ENCODE peak calls at places on chromosomes 3 and 15, in five cellular contexts. W is sigmoid colon, A is A549, K is stomach, D is adrenal gland. O is an unnamed sample.

GRCh38 chr15:59301527-59301926 is 71.1 kb downstream of the MYO1E start:
- DNase-seq in W (no peak), A (no peak), K (no peak), D (no peak), O (no peak)

GRCh38 chr3:41681479-41681878 is 280.4 kb downstream of the ULK4 start:
- DNase-seq in W (no peak), A (no peak), K (no peak), D (no peak), O (no peak)

GRCh38 chr3:38497026-38497425 is 886 bp downstream of the EXOG start:
- DNase-seq in W (no peak), A (no peak), K (no peak), D (no peak), O (no peak)

GRCh38 chr3:43913549-43913948 is 222.8 kb downstream of the ABHD5 start:
- DNase-seq in W (no peak), A (no peak), K (no peak), D (no peak), O (no peak)

GRCh38 chr15:62883938-62884479 is 158.5 kb upstream of the TPM1 start:
- DNase-seq in W (peak; percentile 78), A (no peak), K (no peak), D (no peak), O (no peak)

GRCh38 chr3:193771736-193772135 is 178.7 kb downstream of the OPA1 start:
- DNase-seq in W (no peak), A (no peak), K (no peak), D (no peak), O (no peak)

GRCh38 chr15:100115711-100116090 is 226.1 kb downstream of the ADAMTS17 start:
- DNase-seq in W (no peak), A (no peak), K (no peak), D (no peak), O (no peak)

GRCh38 chr3:46646700-46647099 is 34.4 kb downstream of the FAM240A start:
- DNase-seq in W (no peak), A (no peak), K (no peak), D (peak; percentile 40), O (no peak)

GRCh38 chr15:67240235-67241131 is 14.0 kb downstream of the AAGAB start:
- DNase-seq in W (no peak), A (peak; percentile 55), K (peak; percentile 43), D (no peak), O (peak; percentile 20)

GRCh38 chr3:190586631-190587000 is 72.7 kb downstream of the IL1RAP start:
- DNase-seq in W (no peak), A (peak; percentile 31), K (no peak), D (no peak), O (peak; percentile 61)

GRCh38 chr3:180478695-180479094 is 123.3 kb upstream of the TTC14 start:
- DNase-seq in W (no peak), A (no peak), K (no peak), D (no peak), O (no peak)

GRCh38 chr15:45393851-45394250 is 15.5 kb upstream of the GATM start:
- DNase-seq in W (no peak), A (no peak), K (no peak), D (no peak), O (no peak)

GRCh38 chr3:161275919-161276318 is 54.8 kb downstream of the NMD3 start:
- DNase-seq in W (no peak), A (no peak), K (no peak), D (no peak), O (no peak)

GRCh38 chr3:55555866-55556621 is 68.9 kb upstream of the WNT5A start:
- DNase-seq in W (no peak), A (no peak), K (no peak), D (no peak), O (no peak)

GRCh38 chr15:71066983-71067382 is 48.3 kb upstream of the THSD4 start:
- DNase-seq in W (no peak), A (no peak), K (no peak), D (no peak), O (no peak)

GRCh38 chr15:101651753-101652097 is 456 bp downstream of the TM2D3 start:
- DNase-seq in W (no peak), A (peak; percentile 68), K (no peak), D (no peak), O (no peak)

GRCh38 chr3:161914703-161915102 is 418.1 kb downstream of the OTOL1 start:
- DNase-seq in W (peak; percentile 69), A (no peak), K (no peak), D (peak; percentile 16), O (peak; percentile 16)

GRCh38 chr15:48435356-48435755 is 104.1 kb downstream of the DUT start:
- DNase-seq in W (no peak), A (no peak), K (no peak), D (no peak), O (no peak)

GRCh38 chr3:55427739-55428138 is 59.4 kb downstream of the WNT5A start:
- DNase-seq in W (no peak), A (no peak), K (no peak), D (no peak), O (no peak)

GRCh38 chr3:164479406-164479805 is 598.9 kb downstream of the SI start:
- DNase-seq in W (no peak), A (no peak), K (no peak), D (no peak), O (no peak)

DNA sequence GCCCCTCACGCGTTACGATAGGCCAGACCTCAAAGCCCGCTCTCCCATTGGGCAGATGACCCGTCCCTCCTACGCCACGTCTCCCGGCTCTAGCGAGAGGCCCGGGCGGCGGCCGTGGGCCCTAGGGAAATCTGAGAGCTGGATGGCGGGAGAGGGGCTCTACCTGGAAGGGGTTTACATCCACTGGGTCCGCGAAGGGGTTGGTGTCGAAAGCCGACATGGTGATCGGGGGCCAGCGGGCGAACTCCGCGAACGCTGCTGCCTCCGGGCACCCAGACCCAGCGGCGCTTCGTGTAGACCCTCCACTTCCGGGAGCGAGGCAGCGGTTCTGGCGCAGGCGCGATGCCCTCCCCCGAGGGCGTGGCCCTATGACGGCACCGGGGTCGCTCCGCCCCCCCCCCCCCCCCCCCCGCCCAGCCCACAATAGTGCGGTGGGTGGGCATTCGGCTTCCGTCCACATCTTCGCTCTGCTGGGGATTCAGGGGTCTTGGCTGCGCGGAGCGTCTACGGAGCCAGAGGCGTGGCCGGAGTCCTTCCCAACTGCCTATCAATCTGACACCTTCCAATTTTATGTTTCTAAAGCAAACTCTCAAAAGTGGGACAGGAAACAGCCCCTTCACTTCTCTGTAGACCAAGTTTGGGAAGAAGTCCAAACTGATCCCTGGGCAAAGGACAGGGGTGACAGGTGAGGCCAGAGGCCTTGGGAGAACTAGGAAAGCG is at the start of gene SCAMP2:
- DNase-seq in W (peak; percentile 98), A (peak; percentile 99), K (peak; percentile 94), D (peak; percentile 93), O (peak; percentile 94)
- TF ChIP-seq POLR2A in W (peak; percentile 82), A (peak; percentile 91), K (no peak), D (peak; percentile 76), O (peak; percentile 85)

GRCh38 chr3:117548600-117548999 is 839.0 kb downstream of the TUSC7 start:
- DNase-seq in W (no peak), A (no peak), K (no peak), D (no peak), O (no peak)
- TF ChIP-seq POLR2A in W (no peak), A (no peak), K (no peak), D (no peak), O (no peak)

DNA sequence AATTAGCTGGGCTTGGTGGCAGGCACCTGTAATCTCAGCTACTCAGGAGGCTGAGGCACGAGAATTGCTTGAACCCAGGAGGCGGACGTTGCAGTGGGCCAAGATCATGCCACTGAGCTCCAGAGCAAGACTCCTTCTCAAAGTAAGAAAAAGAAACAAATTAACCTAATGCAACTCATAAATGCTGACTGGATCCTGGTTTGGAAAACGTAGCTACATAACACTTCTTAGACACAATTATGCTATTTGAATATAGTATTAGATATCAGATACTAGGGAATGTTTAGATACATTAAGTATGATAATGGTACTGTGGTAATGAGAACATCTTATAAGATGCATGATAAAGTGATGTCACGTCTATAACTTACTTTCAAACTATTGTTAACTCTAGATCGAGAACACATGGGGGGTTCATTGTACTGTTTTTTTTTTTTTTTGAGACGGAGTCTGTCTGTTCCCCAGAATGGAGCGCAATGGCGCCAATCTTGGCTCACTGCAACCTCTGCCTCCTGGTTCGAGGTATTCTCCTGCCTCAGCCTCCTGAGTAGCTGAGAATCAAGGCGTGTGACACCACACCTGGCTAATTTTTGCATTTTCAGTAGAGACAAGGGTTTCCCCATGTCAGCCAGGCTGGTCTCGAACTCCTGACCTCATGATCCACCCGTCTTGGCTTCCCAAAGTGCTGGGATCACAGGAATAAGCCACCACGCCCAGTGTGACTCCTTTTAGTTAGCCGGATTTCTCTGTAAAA is 5.9 kb upstream of the ISY1 start:
- DNase-seq in W (no peak), A (no peak), K (no peak), D (no peak), O (no peak)
- TF ChIP-seq POLR2A in W (no peak), A (no peak), K (no peak), D (no peak), O (no peak)

DNA sequence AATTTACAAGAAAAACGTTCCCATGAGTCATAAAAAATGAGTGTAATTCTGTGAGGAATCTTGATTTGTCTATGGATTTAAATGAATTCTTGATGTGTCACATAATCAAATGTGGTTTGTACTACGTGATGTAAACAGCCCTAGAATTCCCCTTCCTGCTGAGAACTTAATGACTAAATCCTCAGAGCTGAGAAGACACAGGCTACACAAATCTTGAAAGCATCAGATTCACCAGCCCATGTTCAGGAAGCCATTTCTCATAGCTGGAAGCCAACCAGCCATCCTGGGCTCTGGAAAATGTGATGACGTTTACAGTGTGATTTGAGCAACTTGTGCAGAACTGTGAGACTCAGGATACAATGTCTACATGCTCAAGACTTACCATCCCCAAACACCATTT is 193.7 kb upstream of the MME start:
- DNase-seq in W (no peak), A (no peak), K (no peak), D (no peak), O (no peak)
- TF ChIP-seq POLR2A in W (no peak), A (no peak), K (no peak), D (no peak), O (no peak)

GRCh38 chr3:13343601-13344000 is 76.5 kb downstream of the NUP210 start:
- DNase-seq in W (no peak), A (no peak), K (no peak), D (no peak), O (no peak)
- TF ChIP-seq POLR2A in W (no peak), A (no peak), K (no peak), D (no peak), O (no peak)

DNA sequence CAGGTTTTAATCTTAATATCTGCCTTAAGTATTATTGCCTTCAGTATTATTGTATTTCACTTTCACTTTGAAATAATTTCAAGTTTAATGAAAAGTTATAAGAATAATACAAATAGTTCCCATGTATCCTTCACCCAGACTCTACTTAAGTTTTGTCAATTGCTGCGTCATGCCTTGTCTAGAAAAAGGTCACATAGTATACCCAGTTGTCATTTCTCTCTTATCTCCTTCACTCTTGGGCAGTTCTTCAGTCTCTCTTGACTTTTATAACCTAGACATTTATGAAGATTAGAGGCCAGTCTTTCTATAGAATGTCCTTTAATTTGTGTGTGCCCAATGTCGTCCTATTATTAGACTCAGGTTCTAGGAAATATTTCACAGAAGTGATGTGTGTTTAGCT is 367.7 kb downstream of the LSAMP start:
- DNase-seq in W (no peak), A (no peak), K (no peak), D (no peak), O (peak; percentile 16)
- TF ChIP-seq POLR2A in W (no peak), A (no peak), K (no peak), D (no peak), O (no peak)